ENCODE peak calls at places on chromosomes 4 and X, in nine cellular contexts. S is A549; Y is upper lobe of right lung; F is islet precursor cell; Z is activated naive CD8-positive, alpha-beta T cell treated with anti-CD3 and anti-CD28 coated beads for 36 hours; U is fibroblast of pulmonary artery; R is NAMALWA; K is T1000; J is foreskin fibroblast. C is an unnamed sample.
A peak's percentile ranks its signal among the peaks of the same experiment; 100 is the strongest.

GRCh38 chr4:40804598-40804997 is 54.8 kb downstream of the NSUN7 start:
- DNase-seq in S (no peak), Y (no peak), F (no peak), Z (no peak), U (no peak), R (no peak), K (no peak), J (no peak), C (no peak)

GRCh38 chr4:133865606-133866327 is 335.8 kb downstream of the PABPC4L start:
- DNase-seq in S (peak; percentile 61), Y (no peak), F (peak; percentile 74), Z (no peak), U (peak; percentile 94), R (no peak), K (peak; percentile 13), J (peak; percentile 94), C (no peak)

GRCh38 chr4:112038861-112039260 is 106.4 kb upstream of the FAM241A start:
- DNase-seq in S (no peak), Y (no peak), F (no peak), Z (no peak), U (peak; percentile 23), R (no peak), K (no peak), J (peak; percentile 16), C (no peak)

GRCh38 chrX:123361371-123361770 is 177.3 kb downstream of the GRIA3 start:
- DNase-seq in S (no peak), Y (no peak), F (no peak), Z (no peak), U (no peak), R (no peak), K (no peak), J (no peak), C (no peak)

GRCh38 chrX:125439194-125439849 is 119.7 kb downstream of the TEX13C start:
- DNase-seq in S (no peak), Y (no peak), F (no peak), Z (no peak), U (peak; percentile 0), R (no peak), K (no peak), J (no peak), C (no peak)

GRCh38 chr4:99024481-99025275 is 29.2 kb downstream of the METAP1 start:
- DNase-seq in S (peak; percentile 11), Y (no peak), F (no peak), Z (no peak), U (no peak), R (no peak), K (no peak), J (no peak), C (no peak)

GRCh38 chr4:177726111-177726510 is 283.9 kb upstream of the AGA start:
- DNase-seq in S (no peak), Y (no peak), F (no peak), Z (no peak), U (peak; percentile 1), R (no peak), K (no peak), J (no peak), C (no peak)

GRCh38 chr4:136861081-136861480 is 671.2 kb downstream of the PCDH18 start:
- DNase-seq in S (no peak), Y (no peak), F (no peak), Z (no peak), U (peak; percentile 4), R (no peak), K (no peak), J (no peak), C (no peak)

GRCh38 chr4:142282870-142283431 is 563.1 kb downstream of the INPP4B start:
- DNase-seq in S (no peak), Y (no peak), F (no peak), Z (no peak), U (no peak), R (peak; percentile 43), K (no peak), J (peak; percentile 23), C (peak; percentile 27)

GRCh38 chrX:15930585-15930984 is 76.0 kb upstream of the AP1S2 start:
- DNase-seq in S (peak; percentile 45), Y (no peak), F (no peak), Z (no peak), U (peak; percentile 63), R (peak; percentile 19), K (no peak), J (peak; percentile 50), C (no peak)

GRCh38 chr4:122152699-122153328 is 683 bp downstream of the BLTP1 start:
- DNase-seq in S (peak; percentile 9), Y (peak; percentile 70), F (peak; percentile 79), Z (peak; percentile 28), U (peak; percentile 38), R (peak; percentile 55), K (peak; percentile 52), J (peak; percentile 64), C (peak; percentile 49)

GRCh38 chrX:149074429-149074828 is 430.7 kb downstream of the IDS start:
- DNase-seq in S (no peak), Y (no peak), F (no peak), Z (no peak), U (peak; percentile 82), R (no peak), K (no peak), J (peak; percentile 46), C (peak; percentile 44)

GRCh38 chrX:130916636-130917422 is 13.8 kb upstream of the ENOX2 start:
- DNase-seq in S (peak; percentile 55), Y (no peak), F (peak; percentile 55), Z (peak; percentile 7), U (peak; percentile 65), R (peak; percentile 64), K (no peak), J (peak; percentile 65), C (peak; percentile 50)

GRCh38 chrX:9829308-9830267 is 43.4 kb downstream of the SHROOM2 start:
- DNase-seq in S (peak; percentile 27), Y (no peak), F (peak; percentile 67), Z (peak; percentile 13), U (peak; percentile 77), R (no peak), K (peak; percentile 21), J (peak; percentile 4), C (no peak)

GRCh38 chr4:4675636-4676035 is 133.8 kb upstream of the STX18 start:
- DNase-seq in S (no peak), Y (no peak), F (no peak), Z (no peak), U (no peak), R (no peak), K (no peak), J (no peak), C (no peak)

GRCh38 chr4:175414602-175415001 is 397.5 kb downstream of the GPM6A start:
- DNase-seq in S (no peak), Y (no peak), F (no peak), Z (no peak), U (no peak), R (no peak), K (no peak), J (no peak), C (no peak)

GRCh38 chr4:185039508-185040273 is 21.4 kb downstream of the HELT start:
- DNase-seq in S (peak; percentile 53), Y (no peak), F (no peak), Z (peak; percentile 43), U (peak; percentile 81), R (peak; percentile 86), K (peak; percentile 9), J (peak; percentile 84), C (peak; percentile 64)

GRCh38 chr4:98828801-98829200 is 100.1 kb downstream of the EIF4E start:
- DNase-seq in S (peak; percentile 23), Y (no peak), F (no peak), Z (peak; percentile 8), U (no peak), R (peak; percentile 17), K (no peak), J (peak; percentile 18), C (peak; percentile 46)

GRCh38 chr4:26819478-26819877 is 41.2 kb upstream of the STIM2 start:
- DNase-seq in S (no peak), Y (no peak), F (no peak), Z (no peak), U (no peak), R (peak; percentile 37), K (no peak), J (no peak), C (no peak)

GRCh38 chr4:152709675-152710438 is 30.1 kb upstream of the TMEM154 start:
- DNase-seq in S (no peak), Y (no peak), F (peak; percentile 65), Z (no peak), U (peak; percentile 25), R (no peak), K (no peak), J (no peak), C (no peak)

GRCh38 chr4:128668566-128668965 is 140.9 kb upstream of the JADE1 start:
- DNase-seq in S (no peak), Y (no peak), F (no peak), Z (no peak), U (no peak), R (no peak), K (no peak), J (no peak), C (no peak)

GRCh38 chrX:101429934-101430333 is 21.9 kb downstream of the HNRNPH2 start:
- DNase-seq in S (no peak), Y (no peak), F (no peak), Z (no peak), U (no peak), R (no peak), K (no peak), J (peak; percentile 59), C (no peak)

C was measured in activated naive CD4-positive, alpha-beta T cell treated with anti-CD3 and anti-CD28 coated beads, Interleukin-2, amount 10 ng/mL, durations not matched to agents 7 days and 5 days.